ENCODE peak calls at places on chromosomes 12 and 14, in six cellular contexts. W is SK-N-SH, E is lower lobe of right lung, Z is heart left ventricle, T is psoas muscle, C is breast epithelium. A is an unnamed sample. For H3K9me3, the result is how much of the 10 kb centered on the place peaks cover.

GRCh38 chr14:55398679-55399078 is 13.0 kb downstream of the ATG14 start:
- DNase-seq in W (no peak), E (no peak), Z (no peak), T (no peak), C (no peak), A (no peak)

GRCh38 chr12:20657496-20657895 is 37.6 kb upstream of the SLCO1C1 start:
- DNase-seq in W (no peak), E (no peak), Z (no peak), T (no peak), C (no peak), A (no peak)

GRCh38 chr14:26383286-26383685 is 214.5 kb downstream of the NOVA1 start:
- DNase-seq in W (no peak), E (no peak), Z (no peak), T (no peak), C (no peak), A (no peak)

GRCh38 chr12:89019439-89020120 is 332.7 kb downstream of the DUSP6 start:
- DNase-seq in W (peak), E (peak), Z (peak), T (peak), C (peak), A (peak)

GRCh38 chr14:53979747-53980642 is 23.4 kb upstream of the BMP4 start:
- DNase-seq in W (no peak), E (no peak), Z (peak), T (peak), C (no peak), A (no peak)

GRCh38 chr12:21324551-21324950 is 10.2 kb downstream of the SLCO1A2 start:
- DNase-seq in W (no peak), E (no peak), Z (no peak), T (no peak), C (no peak), A (no peak)

GRCh38 chr12:112751844-112752243 is 39.7 kb upstream of the RPH3A start:
- DNase-seq in W (no peak), E (no peak), Z (no peak), T (no peak), C (no peak), A (no peak)

GRCh38 chr14:20400965-20401593 is 12.2 kb downstream of the TEP1 start:
- DNase-seq in W (no peak), E (no peak), Z (no peak), T (no peak), C (no peak), A (no peak)

GRCh38 chr12:3107954-3108353 is 30.8 kb downstream of the TSPAN9 start:
- DNase-seq in W (no peak), E (no peak), Z (no peak), T (no peak), C (no peak), A (no peak)

GRCh38 chr12:74170645-74171477 is 366.8 kb upstream of the ATXN7L3B start:
- DNase-seq in W (no peak), E (no peak), Z (peak), T (peak), C (no peak), A (no peak)

GRCh38 chr12:10941916-10942607 is 3.0 kb upstream of the TAS2R14 start:
- DNase-seq in W (no peak), E (no peak), Z (no peak), T (no peak), C (no peak), A (no peak)

GRCh38 chr14:25846232-25846631 is 751.6 kb downstream of the NOVA1 start:
- DNase-seq in W (no peak), E (no peak), Z (no peak), T (no peak), C (no peak), A (no peak)

GRCh38 chr12:31226639-31227038 is 99.3 kb downstream of the SINHCAF start:
- DNase-seq in W (peak), E (peak), Z (no peak), T (no peak), C (no peak), A (no peak)

GRCh38 chr12:116975779-116976393 is 65.1 kb downstream of the FBXW8 start:
- DNase-seq in W (no peak), E (no peak), Z (no peak), T (no peak), C (no peak), A (no peak)

GRCh38 chr12:95532851-95533250 is 18.4 kb downstream of the USP44 start:
- DNase-seq in W (no peak), E (no peak), Z (no peak), T (no peak), C (no peak), A (no peak)

GRCh38 chr14:51337520-51337919 is 97.5 kb downstream of the TMX1 start:
- DNase-seq in W (peak), E (no peak), Z (no peak), T (no peak), C (peak), A (no peak)

GRCh38 chr14:75720828-75721227 is 59.8 kb downstream of the TTLL5 start:
- DNase-seq in W (no peak), E (no peak), Z (peak), T (peak), C (peak), A (peak)

GRCh38 chr12:85550924-85551323 is 270.9 kb downstream of the ALX1 start:
- DNase-seq in W (no peak), E (no peak), Z (no peak), T (no peak), C (no peak), A (no peak)

GRCh38 chr14:103890052-103890371 is 38.2 kb upstream of the TDRD9 start:
- DNase-seq in W (no peak), E (no peak), Z (no peak), T (no peak), C (no peak), A (no peak)

GRCh38 chr12:29516431-29516875 is 19.0 kb upstream of the OVCH1 start:
- DNase-seq in W (no peak), E (no peak), Z (no peak), T (no peak), C (no peak), A (no peak)

GRCh38 chr12:67807808-67808207 is 159.3 kb downstream of the DYRK2 start:
- DNase-seq in W (no peak), E (no peak), Z (no peak), T (no peak), C (no peak), A (no peak)

GRCh38 chr12:96164951-96165858 is 29.0 kb upstream of the ELK3 start:
- DNase-seq in W (peak), E (no peak), Z (peak), T (no peak), C (no peak), A (no peak)

GRCh38 chr12:113070117-113070906 is 13.8 kb downstream of the DTX1 start:
- DNase-seq in W (no peak), E (peak), Z (peak), T (no peak), C (peak), A (no peak)

GRCh38 chr12:79555006-79555925 is 135.5 kb downstream of the PAWR start:
- DNase-seq in W (peak), E (no peak), Z (no peak), T (no peak), C (no peak), A (no peak)

GRCh38 chr12:54991992-54992377 is 7.4 kb upstream of the TESPA1 start:
- DNase-seq in W (no peak), E (no peak), Z (no peak), T (no peak), C (no peak), A (no peak)

GRCh38 chr12:57138526-57139272 is 8.7 kb downstream of the LRP1-AS start:
- DNase-seq in W (peak), E (peak), Z (peak), T (peak), C (no peak), A (peak)

GRCh38 chr14:63614964-63615363 is 26.7 kb downstream of the WDR89 start:
- DNase-seq in W (no peak), E (no peak), Z (no peak), T (no peak), C (no peak), A (no peak)

GRCh38 chr12:76562158-76562557 is 2.6 kb upstream of the OSBPL8 start:
- DNase-seq in W (no peak), E (no peak), Z (no peak), T (no peak), C (no peak), A (no peak)

GRCh38 chr12:76556373-76556772 is 3.2 kb downstream of the OSBPL8 start:
- DNase-seq in W (no peak), E (no peak), Z (no peak), T (no peak), C (no peak), A (no peak)

GRCh38 chr12:76560083-76560491 is 516 bp upstream of the OSBPL8 start:
- DNase-seq in W (no peak), E (no peak), Z (no peak), T (no peak), C (no peak), A (no peak)

GRCh38 chr12:76558684-76559276 is 791 bp downstream of the OSBPL8 start:
- DNase-seq in W (peak), E (peak), Z (peak), T (peak), C (peak), A (peak)

GRCh38 chr12:76559277-76560082 is at the start of gene OSBPL8:
- DNase-seq in W (peak), E (peak), Z (peak), T (peak), C (peak), A (peak)
- TF ChIP-seq CTCF in W (peak), E (peak), Z (peak), T (peak), C (no peak), A (peak)

DNA sequence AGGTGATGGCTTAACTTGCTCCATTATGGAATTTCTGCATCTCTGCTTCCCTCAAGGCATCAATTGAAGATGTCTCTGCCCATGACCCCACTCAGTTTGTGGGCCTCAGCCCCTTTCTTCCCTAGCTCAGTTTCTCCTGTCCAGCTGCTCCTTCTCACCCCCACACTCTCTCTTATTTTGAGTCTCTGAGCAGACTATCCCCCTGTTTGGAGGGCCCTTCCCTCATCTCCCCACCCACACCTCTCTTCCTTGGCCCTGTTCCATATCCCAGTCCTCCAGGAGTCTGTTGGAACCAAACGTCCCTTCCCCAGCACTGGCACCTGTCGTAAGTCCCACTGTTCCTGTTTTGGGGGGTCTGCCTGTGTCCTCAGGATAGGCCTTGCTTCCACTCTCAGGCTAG is 8.3 kb upstream of the KRT1 start:
- DNase-seq in W (no peak), E (no peak), Z (no peak), T (no peak), C (no peak), A (no peak)
- H3K4me3 ChIP-seq in W (no peak), E (no peak), Z (no peak), T (no peak), C (no peak), A (no peak)

GRCh38 chr12:34303091-34303870 is 281.0 kb downstream of the ALG10 start:
- DNase-seq in W (no peak), E (peak), Z (peak), T (peak), C (no peak), A (no peak)
- H3K9me3 ChIP-seq in W (under half), E (under half), Z (under half), T (under half), C (half or more), A (under half)

GRCh38 chr12:110247340-110248095 is 33.5 kb upstream of the ATP2A2 start:
- DNase-seq in W (no peak), E (no peak), Z (peak), T (peak), C (peak), A (peak)

GRCh38 chr12:110244829-110245228 is 36.2 kb upstream of the ATP2A2 start:
- DNase-seq in W (no peak), E (no peak), Z (peak), T (no peak), C (no peak), A (peak)

GRCh38 chr12:110246690-110247339 is 34.2 kb upstream of the ATP2A2 start:
- DNase-seq in W (no peak), E (no peak), Z (peak), T (no peak), C (peak), A (peak)

GRCh38 chr12:110244372-110244771 is 36.7 kb upstream of the ATP2A2 start:
- DNase-seq in W (no peak), E (no peak), Z (no peak), T (no peak), C (no peak), A (peak)

GRCh38 chr12:110245278-110245868 is 35.7 kb upstream of the ATP2A2 start:
- DNase-seq in W (peak), E (peak), Z (peak), T (no peak), C (no peak), A (peak)
- TF ChIP-seq CTCF in W (peak), E (peak), Z (no peak), T (no peak), C (no peak), A (peak)